ENCODE peak calls at places on chromosomes 7 and 10, in seven cellular contexts. K is SK-MEL-5; M is mesenteric fat pad; R is BJ; S is activated naive CD4-positive, alpha-beta T cell treated with Interleukin-2 at 50 U/mL for 16 hours; G is chondrocyte; A is RWPE1. V is an unnamed sample.

GRCh38 chr7:81507231-81507630 is 262.6 kb downstream of the HGF start:
- DNase-seq in K (no peak), M (no peak), R (no peak), S (no peak), G (no peak), A (no peak), V (no peak)

GRCh38 chr7:118609207-118609606 is 384.7 kb downstream of the ANKRD7 start:
- DNase-seq in K (no peak), M (no peak), R (no peak), S (no peak), G (no peak), A (no peak), V (no peak)

GRCh38 chr10:108544500-108545120 is 1378.7 kb downstream of the XPNPEP1 start:
- DNase-seq in K (peak), M (no peak), R (no peak), S (no peak), G (peak), A (peak), V (peak)

GRCh38 chr7:125467996-125468854 is 538.6 kb upstream of the POT1 start:
- DNase-seq in K (no peak), M (no peak), R (no peak), S (no peak), G (no peak), A (no peak), V (no peak)

GRCh38 chr10:5434017-5434753 is 21.8 kb downstream of the NET1 start:
- DNase-seq in K (peak), M (no peak), R (no peak), S (no peak), G (no peak), A (no peak), V (no peak)

GRCh38 chr10:46273506-46274477 is 13.0 kb upstream of the ANTXRL start:
- DNase-seq in K (no peak), M (peak), R (no peak), S (peak), G (no peak), A (no peak), V (no peak)

GRCh38 chr10:30639946-30640786 is 10.6 kb upstream of the LYZL2 start:
- DNase-seq in K (peak), M (no peak), R (peak), S (no peak), G (no peak), A (peak), V (peak)

GRCh38 chr10:129760003-129760315 is 204.1 kb downstream of the EBF3 start:
- DNase-seq in K (no peak), M (peak), R (no peak), S (no peak), G (peak), A (no peak), V (no peak)

GRCh38 chr10:58414270-58415041 is 29.2 kb downstream of the TFAM start:
- DNase-seq in K (peak), M (no peak), R (peak), S (no peak), G (no peak), A (peak), V (no peak)

GRCh38 chr10:124626759-124627380 is 117.3 kb downstream of the FAM53B start:
- DNase-seq in K (no peak), M (no peak), R (no peak), S (peak), G (no peak), A (peak), V (no peak)

GRCh38 chr7:139679731-139680594 is 97.8 kb downstream of the HIPK2 start:
- DNase-seq in K (no peak), M (no peak), R (no peak), S (no peak), G (no peak), A (no peak), V (no peak)

GRCh38 chr7:3033581-3033980 is 10.1 kb downstream of the CARD11 start:
- DNase-seq in K (no peak), M (peak), R (no peak), S (no peak), G (no peak), A (no peak), V (no peak)

GRCh38 chr7:81499262-81500116 is 270.4 kb downstream of the HGF start:
- DNase-seq in K (peak), M (no peak), R (peak), S (no peak), G (no peak), A (peak), V (peak)

GRCh38 chr10:29517352-29517923 is 117.3 kb downstream of the SVIL start:
- DNase-seq in K (peak), M (no peak), R (no peak), S (no peak), G (no peak), A (no peak), V (peak)

GRCh38 chr10:78688945-78689935 is 379.5 kb upstream of the ZMIZ1 start:
- DNase-seq in K (no peak), M (no peak), R (no peak), S (no peak), G (no peak), A (no peak), V (no peak)